ENCODE peak calls at places on chromosomes 11 and 22, in eight cellular contexts. P, I, J, R, N, H, L and A are unnamed samples.

GRCh38 chr11:128193633-128194032 is 393.7 kb downstream of the ETS1 start:
- DNase-seq in P (no peak), I (no peak), J (no peak), R (no peak), N (no peak), H (no peak), L (no peak), A (no peak)

GRCh38 chr11:83087035-83087434 is 15.3 kb upstream of the RAB30 start:
- DNase-seq in P (no peak), I (no peak), J (no peak), R (no peak), N (no peak), H (no peak), L (no peak), A (no peak)

GRCh38 chr22:20588843-20589581 is 81.6 kb downstream of the MED15 start:
- DNase-seq in P (no peak), I (no peak), J (no peak), R (no peak), N (no peak), H (no peak), L (no peak), A (peak; percentile 19)

GRCh38 chr22:46022881-46023512 is 46.0 kb upstream of the WNT7B start:
- DNase-seq in P (no peak), I (no peak), J (no peak), R (no peak), N (no peak), H (no peak), L (no peak), A (no peak)

GRCh38 chr11:67053896-67054850 is 2.5 kb upstream of the RHOD start:
- DNase-seq in P (peak; percentile 81), I (no peak), J (no peak), R (peak; percentile 29), N (no peak), H (peak; percentile 63), L (no peak), A (no peak)

GRCh38 chr11:77411238-77411637 is 62.7 kb downstream of the PAK1 start:
- DNase-seq in P (peak; percentile 47), I (peak; percentile 19), J (peak; percentile 3), R (no peak), N (no peak), H (peak; percentile 11), L (peak; percentile 15), A (no peak)

GRCh38 chr11:105179542-105180278 is 40.1 kb upstream of the CARD18 start:
- DNase-seq in P (no peak), I (no peak), J (no peak), R (no peak), N (no peak), H (no peak), L (no peak), A (no peak)

GRCh38 chr22:20437253-20438065 is at the start of gene SCARF2:
- DNase-seq in P (no peak), I (peak; percentile 71), J (no peak), R (no peak), N (no peak), H (peak; percentile 73), L (peak; percentile 50), A (no peak)

GRCh38 chr11:61195016-61195695 is 8.2 kb upstream of the PGA3 start:
- DNase-seq in P (no peak), I (no peak), J (no peak), R (no peak), N (no peak), H (no peak), L (no peak), A (no peak)

GRCh38 chr22:50626856-50627451 is 998 bp downstream of the ARSA start:
- DNase-seq in P (no peak), I (no peak), J (no peak), R (no peak), N (no peak), H (no peak), L (no peak), A (no peak)

GRCh38 chr11:19181673-19182261 is 20.0 kb downstream of the CSRP3 start:
- DNase-seq in P (no peak), I (no peak), J (no peak), R (no peak), N (no peak), H (no peak), L (no peak), A (no peak)

GRCh38 chr22:26430600-26430999 is 1.5 kb downstream of the ASPHD2 start:
- DNase-seq in P (no peak), I (no peak), J (no peak), R (peak; percentile 21), N (no peak), H (no peak), L (no peak), A (no peak)

GRCh38 chr22:45441158-45441557 is 27.7 kb downstream of the RIBC2 start:
- DNase-seq in P (peak; percentile 14), I (peak; percentile 53), J (no peak), R (peak; percentile 21), N (no peak), H (peak; percentile 48), L (peak; percentile 49), A (no peak)

GRCh38 chr11:11535611-11536010 is 86.2 kb downstream of the GALNT18 start:
- DNase-seq in P (no peak), I (peak; percentile 42), J (no peak), R (no peak), N (no peak), H (peak; percentile 47), L (no peak), A (no peak)

GRCh38 chr11:47130541-47130940 is 46.1 kb downstream of the ARFGAP2 start:
- DNase-seq in P (no peak), I (no peak), J (no peak), R (no peak), N (no peak), H (no peak), L (no peak), A (no peak)

GRCh38 chr11:61872935-61873565 is 18.3 kb downstream of the FADS3 start:
- DNase-seq in P (no peak), I (no peak), J (no peak), R (no peak), N (no peak), H (no peak), L (no peak), A (no peak)